ENCODE peak calls at places on chromosome 3, in ten cellular contexts. C, E, Y, K, N, F, G, X, Z and M are unnamed samples.

GRCh38 chr3:149134560-149134959 is 5.1 kb downstream of the HPS3 start:
- DNase-seq in Y (no peak), F (no peak), N (peak; percentile 20), E (no peak), C (peak; percentile 32), G (no peak), K (peak; percentile 14), X (no peak), Z (no peak), M (peak; percentile 26)

GRCh38 chr3:37140899-37141541 is 33.4 kb downstream of the LRRFIP2 start:
- DNase-seq in G (no peak), N (no peak), Y (no peak), C (no peak), E (no peak), X (no peak), F (no peak), K (no peak), Z (no peak), M (no peak)

GRCh38 chr3:69671082-69671952 is 67.9 kb upstream of the MITF start:
- DNase-seq in Z (no peak), N (peak; percentile 72), F (peak; percentile 39), G (peak; percentile 43), C (peak; percentile 27), X (peak; percentile 55), K (peak; percentile 66), Y (no peak), E (no peak), M (peak; percentile 27)

GRCh38 chr3:192751148-192751547 is 23.8 kb upstream of the FGF12 start:
- DNase-seq in K (no peak), G (no peak), X (no peak), E (no peak), Z (no peak), F (no peak), N (no peak), Y (no peak), C (no peak), M (no peak)

GRCh38 chr3:59367150-59367549 is 317.3 kb upstream of the CFAP20DC start:
- DNase-seq in Z (no peak), E (no peak), F (peak; percentile 34), G (no peak), N (no peak), Y (no peak), X (no peak), C (peak; percentile 64), K (no peak), M (peak; percentile 80)

GRCh38 chr3:67402873-67403272 is 251.5 kb downstream of the SUCLG2 start:
- DNase-seq in N (no peak), X (no peak), K (no peak), Z (no peak), F (no peak), Y (no peak), G (no peak), C (no peak), E (no peak), M (no peak)

GRCh38 chr3:55885721-55886120 is 398.6 kb upstream of the WNT5A start:
- DNase-seq in X (no peak), C (peak; percentile 84), Z (no peak), F (no peak), K (peak; percentile 62), G (peak; percentile 70), Y (no peak), N (peak; percentile 14), E (no peak), M (no peak)

GRCh38 chr3:14829811-14830210 is 11.0 kb downstream of the FGD5 start:
- DNase-seq in E (no peak), K (no peak), Z (no peak), Y (no peak), G (no peak), C (no peak), X (no peak), F (no peak), N (no peak), M (no peak)

GRCh38 chr3:27723803-27724458 is 1.8 kb upstream of the EOMES start:
- DNase-seq in Z (no peak), G (no peak), X (no peak), C (no peak), F (no peak), E (no peak), K (no peak), N (no peak), Y (no peak), M (no peak)

GRCh38 chr3:35648347-35648746 is 9.0 kb downstream of the ARPP21 start:
- DNase-seq in K (peak; percentile 10), N (peak; percentile 42), Y (peak; percentile 12), C (no peak), F (no peak), Z (no peak), X (no peak), E (no peak), G (no peak), M (peak; percentile 37)

DNA sequence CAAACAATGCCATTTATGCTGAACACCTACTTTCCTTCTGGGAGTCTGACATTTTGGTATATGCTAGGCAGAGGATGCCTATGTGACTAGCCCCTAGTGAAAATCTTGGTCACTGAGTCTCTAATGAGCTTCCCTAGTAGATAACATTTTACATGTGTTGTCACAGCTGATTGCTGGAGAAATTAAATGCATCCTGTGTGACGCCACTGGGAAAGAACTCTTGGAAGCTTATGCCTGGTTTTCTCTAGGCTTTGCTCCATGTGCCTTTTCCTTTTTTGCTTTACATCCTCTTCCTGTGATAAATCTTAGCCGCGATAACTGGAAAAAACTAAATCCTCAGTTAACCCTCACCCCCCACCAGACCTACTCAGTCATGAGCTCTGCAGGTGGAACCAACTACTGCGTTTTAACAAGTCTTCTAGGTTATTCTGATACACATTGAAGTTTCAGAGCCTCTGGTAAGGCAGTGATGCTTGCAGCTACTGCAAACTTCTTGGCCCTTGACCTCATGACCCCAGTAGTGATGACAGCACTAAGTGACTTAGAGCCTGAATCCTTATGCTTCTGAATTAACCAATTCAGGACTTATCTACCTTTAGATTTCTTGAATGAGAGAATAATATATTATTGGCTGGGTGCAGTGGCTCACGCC is 292.4 kb upstream of the SOX14 start:
- DNase-seq in Y (no peak), C (no peak), N (no peak), K (no peak), Z (no peak), X (no peak), F (no peak), G (no peak), E (no peak), M (no peak)
- TF ChIP-seq CTCF in Y (no peak), C (no peak), N (no peak), K (no peak), Z (no peak), X (no peak), F (no peak), G (no peak), E (no peak), M (no peak)

GRCh38 chr3:48503406-48504050 is 446 bp downstream of the SHISA5 start:
- DNase-seq in G (no peak), K (peak; percentile 37), Z (no peak), X (peak; percentile 31), N (peak; percentile 51), Y (peak; percentile 68), C (peak; percentile 30), E (peak; percentile 72), F (no peak), M (no peak)
- TF ChIP-seq CTCF in G (no peak), K (no peak), Z (no peak), X (no peak), N (no peak), Y (no peak), C (no peak), E (no peak), F (no peak), M (no peak)

DNA sequence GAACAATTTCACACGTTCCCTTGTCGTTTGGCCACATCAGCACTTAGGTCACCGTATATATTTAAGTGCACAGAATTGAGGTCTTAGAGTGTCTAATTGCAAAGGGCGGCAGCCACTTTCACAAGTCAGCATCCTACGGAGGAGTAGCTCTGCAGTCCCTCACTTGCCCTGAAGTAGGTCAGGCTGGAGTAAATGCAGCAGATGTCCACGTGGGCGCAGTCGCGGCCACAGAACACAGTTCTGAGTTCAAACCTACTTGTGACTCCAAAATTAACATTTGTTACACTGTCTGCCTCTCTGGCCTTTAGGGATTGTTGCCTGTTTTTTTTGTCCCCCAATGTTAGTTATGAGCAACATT is 85.8 kb downstream of the PDCD6IP start:
- DNase-seq in K (peak; percentile 15), F (peak; percentile 35), Z (no peak), E (no peak), C (no peak), G (no peak), X (no peak), N (peak; percentile 39), Y (no peak), M (no peak)
- TF ChIP-seq CTCF in K (no peak), F (peak; percentile 28), Z (no peak), E (no peak), C (no peak), G (no peak), X (no peak), N (peak; percentile 37), Y (peak; percentile 30), M (peak; percentile 2)

DNA sequence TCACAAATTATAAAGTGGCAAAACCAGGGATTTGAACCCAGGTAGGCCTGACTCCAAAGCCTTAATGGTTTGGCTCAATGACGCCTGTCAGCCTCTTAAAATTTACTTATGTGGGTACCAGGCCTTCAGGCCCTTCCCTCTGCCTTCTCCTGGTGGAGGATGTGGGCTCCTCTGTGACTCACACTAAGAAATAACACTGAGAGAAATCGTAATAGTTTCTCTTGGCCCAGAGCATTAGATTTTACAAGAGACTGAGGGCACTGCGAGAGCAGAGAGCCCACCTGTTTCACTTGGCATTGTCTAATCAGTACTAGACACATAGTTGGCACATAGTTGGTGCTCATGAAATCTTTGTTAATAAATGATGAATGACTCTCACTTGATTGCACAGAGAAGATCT is 505.2 kb downstream of the SHQ1 start:
- DNase-seq in F (no peak), X (no peak), Z (no peak), K (peak; percentile 43), Y (no peak), N (no peak), G (no peak), C (peak; percentile 84), E (no peak), M (no peak)
- TF ChIP-seq CTCF in F (no peak), X (no peak), Z (no peak), K (no peak), Y (no peak), N (no peak), G (no peak), C (peak; percentile 2), E (no peak), M (peak; percentile 9)

DNA sequence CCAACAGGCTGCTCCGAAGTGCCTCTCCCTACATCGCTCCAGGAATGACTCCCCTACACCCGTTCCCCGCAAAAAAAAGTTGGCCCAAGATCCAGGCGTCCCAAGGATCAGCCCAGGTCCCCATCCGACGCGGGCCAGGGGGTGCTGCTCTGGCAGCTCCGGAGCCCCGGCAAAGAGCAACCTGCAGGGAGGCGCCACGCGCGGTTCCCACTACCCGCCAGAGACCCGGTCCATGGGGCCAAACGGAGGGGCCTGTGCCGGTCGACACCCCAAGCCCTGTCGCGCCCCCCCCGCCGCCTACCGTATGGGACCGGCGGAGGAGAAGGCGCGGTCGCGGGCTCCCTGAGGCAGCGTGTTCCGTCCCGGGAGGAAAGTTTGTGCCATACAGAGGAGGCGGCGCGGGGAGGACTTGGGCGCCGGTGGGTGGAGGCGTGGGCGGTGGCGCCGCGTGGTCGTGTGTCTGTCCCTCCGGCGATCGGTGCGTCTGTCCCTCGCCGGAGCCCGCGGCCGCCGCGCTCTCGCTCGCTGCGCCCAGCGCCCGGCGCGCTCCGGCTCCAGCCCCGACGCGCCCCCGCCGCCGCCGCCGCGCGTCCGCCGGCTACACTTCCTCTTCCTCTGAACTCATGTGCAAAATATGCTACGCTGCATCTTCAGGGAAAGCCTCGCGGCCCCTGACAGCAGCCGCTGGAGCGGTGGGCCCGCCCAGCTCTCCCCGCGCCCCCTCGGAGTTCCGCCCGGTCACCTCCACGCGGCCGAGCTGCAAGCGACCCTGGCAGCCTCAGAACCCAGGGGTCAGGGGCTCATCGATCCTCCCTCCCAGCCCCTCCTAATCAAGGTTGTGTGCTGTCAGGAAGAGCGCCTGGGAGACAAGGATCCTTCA is at the start of gene RFTN1:
- DNase-seq in Z (peak; percentile 55), F (peak; percentile 19), N (peak; percentile 63), K (peak; percentile 47), X (peak; percentile 55), E (peak; percentile 85), Y (peak; percentile 56), C (peak; percentile 54), G (peak; percentile 50), M (no peak)
- TF ChIP-seq CTCF in Z (no peak), F (no peak), N (no peak), K (no peak), X (no peak), E (no peak), Y (no peak), C (no peak), G (no peak), M (no peak)